ENCODE peak calls at places on chromosomes 3 and 15, in nine cellular contexts. S is endothelial cell of umbilical vein, H is mesothelial cell of epicardium, Z is endothelial cell, I is breast epithelium, A is uterus, K is tibial artery, Y is progenitor cell of endocrine pancreas, B is astrocyte. R is an unnamed sample.

GRCh38 chr15:77420610-77421369 is at the start of gene HMG20A:
- DNase-seq in S (peak), H (peak), Z (peak), I (peak), A (peak), K (peak), Y (peak), B (peak), R (peak)

GRCh38 chr3:43641306-43642114 is 19.7 kb upstream of the ANO10 start:
- DNase-seq in S (no peak), H (no peak), Z (no peak), I (no peak), A (no peak), K (no peak), Y (no peak), B (peak), R (peak)

GRCh38 chr3:58617338-58617761 is 40.2 kb upstream of the FAM107A start:
- DNase-seq in S (no peak), H (no peak), Z (no peak), I (peak), A (no peak), K (peak), Y (no peak), B (no peak), R (no peak)

GRCh38 chr3:125594581-125595011 is 701 bp downstream of the OSBPL11 start:
- DNase-seq in S (no peak), H (no peak), Z (peak), I (no peak), A (no peak), K (peak), Y (no peak), B (no peak), R (peak)

GRCh38 chr3:148136816-148137215 is 560.9 kb upstream of the AGTR1 start:
- DNase-seq in S (no peak), H (no peak), Z (no peak), I (no peak), A (no peak), K (no peak), Y (no peak), B (no peak), R (no peak)

GRCh38 chr3:122921791-122922651 is 105.5 kb downstream of the SEMA5B start:
- DNase-seq in S (no peak), H (no peak), Z (peak), I (no peak), A (no peak), K (peak), Y (peak), B (no peak), R (peak)

GRCh38 chr3:188827593-188827992 is 344.2 kb upstream of the TPRG1 start:
- DNase-seq in S (no peak), H (no peak), Z (no peak), I (no peak), A (no peak), K (no peak), Y (no peak), B (peak), R (no peak)

GRCh38 chr3:134055661-134056060 is 25.9 kb upstream of the SLCO2A1 start:
- DNase-seq in S (no peak), H (no peak), Z (no peak), I (no peak), A (no peak), K (no peak), Y (no peak), B (no peak), R (no peak)

GRCh38 chr3:114128231-114128630 is 50.6 kb downstream of the DRD3 start:
- DNase-seq in S (peak), H (no peak), Z (no peak), I (no peak), A (no peak), K (no peak), Y (no peak), B (no peak), R (peak)

GRCh38 chr15:52071570-52071969 is 41.0 kb downstream of the BCL2L10 start:
- DNase-seq in S (no peak), H (no peak), Z (no peak), I (no peak), A (no peak), K (no peak), Y (no peak), B (no peak), R (no peak)

GRCh38 chr15:94324117-94324826 is 92.9 kb downstream of the MCTP2 start:
- DNase-seq in S (peak), H (no peak), Z (peak), I (no peak), A (peak), K (no peak), Y (peak), B (peak), R (peak)

GRCh38 chr3:141454906-141455602 is 31.8 kb upstream of the RASA2 start:
- DNase-seq in S (peak), H (no peak), Z (peak), I (no peak), A (no peak), K (no peak), Y (no peak), B (peak), R (peak)

GRCh38 chr15:64566102-64566501 is 105.7 kb downstream of the ZNF609 start:
- DNase-seq in S (no peak), H (no peak), Z (no peak), I (no peak), A (no peak), K (no peak), Y (no peak), B (no peak), R (no peak)

GRCh38 chr3:118987466-118987865 is 47.2 kb downstream of the IGSF11 start:
- DNase-seq in S (no peak), H (no peak), Z (no peak), I (no peak), A (no peak), K (peak), Y (no peak), B (peak), R (no peak)

GRCh38 chr15:25238126-25238525 is 200.7 kb downstream of the UBE3A start:
- DNase-seq in S (no peak), H (no peak), Z (no peak), I (no peak), A (no peak), K (no peak), Y (no peak), B (no peak), R (no peak)

GRCh38 chr15:74174966-74175270 is 1.4 kb downstream of the ISLR start:
- DNase-seq in S (no peak), H (peak), Z (no peak), I (no peak), A (peak), K (no peak), Y (no peak), B (no peak), R (no peak)

GRCh38 chr3:71688121-71688520 is 37.1 kb downstream of the EIF4E3 start:
- DNase-seq in S (no peak), H (no peak), Z (no peak), I (no peak), A (no peak), K (no peak), Y (no peak), B (no peak), R (no peak)

GRCh38 chr3:102444101-102444500 is 9.3 kb downstream of the ZPLD1 start:
- DNase-seq in S (no peak), H (no peak), Z (no peak), I (no peak), A (no peak), K (no peak), Y (no peak), B (peak), R (peak)

GRCh38 chr15:74130089-74130848 is at the start of gene ISLR2:
- DNase-seq in S (no peak), H (no peak), Z (no peak), I (no peak), A (peak), K (no peak), Y (no peak), B (no peak), R (peak)

GRCh38 chr15:76038512-76038911 is 21.3 kb upstream of the TMEM266 start:
- DNase-seq in S (no peak), H (no peak), Z (no peak), I (no peak), A (no peak), K (no peak), Y (no peak), B (no peak), R (no peak)

DNA sequence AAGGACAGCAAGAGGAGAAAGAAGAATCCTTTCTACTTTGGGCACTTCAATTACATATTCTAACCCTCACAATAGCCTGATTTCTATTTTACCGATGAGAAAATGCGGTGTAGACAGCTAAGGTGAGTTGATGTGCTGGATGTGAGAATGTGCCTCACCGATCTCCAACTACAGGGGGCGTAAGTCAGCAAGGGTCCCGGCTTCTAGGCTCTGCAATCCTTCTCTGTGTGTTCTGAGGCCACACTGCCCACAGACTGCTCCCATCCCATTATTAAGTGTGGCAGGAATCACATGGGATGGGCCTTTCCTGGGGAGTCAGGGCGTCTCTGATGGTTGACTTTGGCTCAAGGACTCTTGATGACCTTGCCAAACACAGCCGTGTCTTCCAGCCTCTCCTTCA is 23.6 kb upstream of the RPL35A start:
- DNase-seq in S (no peak), H (no peak), Z (peak), I (no peak), A (no peak), K (no peak), Y (no peak), B (no peak), R (no peak)
- TF ChIP-seq CTCF in S (peak), H (no peak), Z (peak), I (no peak), A (no peak), K (no peak), Y (peak), B (no peak), R (no peak)

GRCh38 chr15:88337993-88338392 is 81.5 kb upstream of the NTRK3 start:
- DNase-seq in S (no peak), H (no peak), Z (no peak), I (no peak), A (no peak), K (no peak), Y (no peak), B (no peak), R (no peak)
- TF ChIP-seq CTCF in S (no peak), H (no peak), Z (no peak), I (no peak), A (no peak), K (no peak), Y (peak), B (no peak), R (no peak)

GRCh38 chr3:9781978-9782575 is 10.2 kb downstream of the TADA3 start:
- DNase-seq in S (no peak), H (no peak), Z (no peak), I (no peak), A (no peak), K (no peak), Y (no peak), B (no peak), R (no peak)

GRCh38 chr3:9783954-9784353 is 8.3 kb downstream of the TADA3 start:
- DNase-seq in S (no peak), H (no peak), Z (no peak), I (no peak), A (no peak), K (no peak), Y (no peak), B (no peak), R (no peak)

GRCh38 chr3:9780920-9781319 is 11.2 kb upstream of the CAMK1 start:
- DNase-seq in S (no peak), H (no peak), Z (no peak), I (no peak), A (no peak), K (no peak), Y (no peak), B (no peak), R (no peak)

GRCh38 chr3:9781551-9781950 is 10.7 kb downstream of the TADA3 start:
- DNase-seq in S (no peak), H (no peak), Z (no peak), I (no peak), A (no peak), K (no peak), Y (no peak), B (no peak), R (no peak)

DNA sequence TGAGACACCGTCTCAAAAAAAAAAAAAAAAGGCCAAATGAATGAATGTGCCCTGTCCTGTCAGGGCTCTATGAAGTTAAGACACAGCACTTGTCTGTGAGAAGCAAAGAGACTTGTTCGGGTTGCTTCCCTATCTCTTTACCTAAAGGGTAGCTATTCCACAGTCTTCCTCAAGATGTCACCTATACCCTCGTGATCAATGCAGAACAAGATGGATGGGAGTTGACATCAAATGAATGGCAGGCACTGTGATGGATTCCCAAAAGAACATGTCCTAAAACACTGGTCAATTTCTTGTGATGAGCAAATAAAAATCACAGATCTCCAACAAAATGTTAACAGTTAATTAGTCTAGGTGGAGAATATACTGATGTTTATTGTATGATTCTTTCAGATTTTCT is 9.5 kb downstream of the TADA3 start:
- DNase-seq in S (no peak), H (no peak), Z (no peak), I (no peak), A (no peak), K (no peak), Y (no peak), B (no peak), R (no peak)
- TF ChIP-seq CTCF in S (no peak), H (no peak), Z (no peak), I (no peak), A (no peak), K (no peak), Y (no peak), B (no peak), R (no peak)

GRCh38 chr15:47746516-47746915 is 29.2 kb downstream of the SEMA6D start:
- DNase-seq in S (no peak), H (no peak), Z (no peak), I (no peak), A (no peak), K (no peak), Y (no peak), B (no peak), R (no peak)
- TF ChIP-seq CTCF in S (no peak), H (no peak), Z (no peak), I (no peak), A (no peak), K (no peak), Y (no peak), B (no peak), R (no peak)

GRCh38 chr3:53688989-53689388 is 157.2 kb downstream of the CHDH start:
- DNase-seq in S (no peak), H (no peak), Z (no peak), I (no peak), A (no peak), K (no peak), Y (no peak), B (no peak), R (no peak)
- TF ChIP-seq CTCF in S (no peak), H (no peak), Z (no peak), I (no peak), A (no peak), K (no peak), Y (no peak), B (no peak), R (no peak)

GRCh38 chr3:22671848-22672247 is 531.3 kb upstream of the UBE2E2 start:
- DNase-seq in S (no peak), H (no peak), Z (no peak), I (no peak), A (no peak), K (no peak), Y (no peak), B (no peak), R (no peak)
- TF ChIP-seq CTCF in S (no peak), H (no peak), Z (no peak), I (no peak), A (no peak), K (no peak), Y (no peak), B (no peak), R (no peak)

GRCh38 chr3:161423911-161424522 is 52.7 kb upstream of the SPTSSB start:
- DNase-seq in S (peak), H (no peak), Z (no peak), I (no peak), A (no peak), K (no peak), Y (no peak), B (no peak), R (peak)

GRCh38 chr3:161419555-161420333 is 48.4 kb upstream of the SPTSSB start:
- DNase-seq in S (no peak), H (no peak), Z (no peak), I (no peak), A (no peak), K (no peak), Y (no peak), B (no peak), R (no peak)

GRCh38 chr3:161422171-161422693 is 50.9 kb upstream of the SPTSSB start:
- DNase-seq in S (no peak), H (no peak), Z (no peak), I (no peak), A (no peak), K (no peak), Y (no peak), B (no peak), R (no peak)

GRCh38 chr3:161415506-161416231 is 44.4 kb upstream of the SPTSSB start:
- DNase-seq in S (peak), H (no peak), Z (no peak), I (no peak), A (no peak), K (peak), Y (no peak), B (peak), R (peak)

DNA sequence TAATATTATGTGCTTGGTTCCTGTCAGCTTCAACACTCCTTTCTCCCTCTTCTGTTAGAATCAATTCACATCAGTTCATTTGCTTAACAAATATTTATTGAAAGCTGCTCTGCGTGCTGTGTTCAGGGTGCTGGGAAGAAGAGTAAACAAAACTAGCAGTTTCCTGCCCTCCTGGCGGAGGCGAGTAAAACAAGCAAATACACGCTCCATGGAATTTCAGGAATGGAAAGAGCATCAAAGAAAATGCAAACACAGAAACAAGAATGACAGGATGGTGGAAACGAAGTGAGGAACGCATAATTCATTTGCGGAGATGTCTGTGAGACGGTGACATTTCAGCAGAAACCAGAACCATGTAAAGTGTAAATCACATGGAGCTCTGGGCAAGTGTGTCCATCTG is 49.4 kb upstream of the SPTSSB start:
- DNase-seq in S (peak), H (no peak), Z (peak), I (no peak), A (no peak), K (no peak), Y (no peak), B (peak), R (no peak)
- TF ChIP-seq CTCF in S (no peak), H (no peak), Z (no peak), I (peak), A (no peak), K (no peak), Y (peak), B (peak), R (no peak)

GRCh38 chr15:23663232-23663631 is 15.6 kb upstream of the MAGEL2 start:
- DNase-seq in S (no peak), H (no peak), Z (no peak), I (no peak), A (no peak), K (no peak), Y (no peak), B (no peak), R (no peak)
- TF ChIP-seq CTCF in S (no peak), H (no peak), Z (no peak), I (no peak), A (no peak), K (no peak), Y (no peak), B (no peak), R (no peak)

DNA sequence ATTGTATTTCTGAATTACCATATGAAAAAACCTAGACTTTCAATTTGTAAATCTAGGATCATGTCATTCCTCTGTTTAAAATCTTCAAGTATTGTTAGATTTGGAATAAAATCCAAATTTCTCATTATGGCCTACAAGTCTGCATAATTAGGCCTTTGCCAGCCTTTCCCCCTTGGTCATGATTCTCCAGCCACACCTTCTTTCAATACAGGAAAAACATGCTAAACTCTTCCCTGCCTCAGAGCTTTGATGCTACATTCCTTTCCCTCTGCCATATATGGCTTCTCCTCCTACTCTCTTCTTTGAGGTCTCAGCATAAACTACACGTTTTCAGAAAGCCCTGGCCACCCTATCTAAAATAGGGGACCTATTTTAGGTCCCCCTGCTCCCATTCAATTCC is 48.5 kb downstream of the TM6SF1 start:
- DNase-seq in S (no peak), H (no peak), Z (no peak), I (no peak), A (no peak), K (no peak), Y (no peak), B (no peak), R (no peak)
- TF ChIP-seq CTCF in S (no peak), H (no peak), Z (no peak), I (no peak), A (no peak), K (no peak), Y (no peak), B (no peak), R (no peak)